ENCODE peak calls at places on chromosome 11, in eight cellular contexts. I is hepatocyte, S is HCT116, U is IMR-90, W is GM23248, R is PC-9, E is mammary epithelial cell, N is neural progenitor cell. M is an unnamed sample.

GRCh38 chr11:132056689-132057088 is 686.3 kb downstream of the NTM start:
- DNase-seq in I (peak; percentile 23), S (no peak), U (peak; percentile 95), W (peak; percentile 47), R (no peak), E (no peak), N (no peak), M (peak; percentile 86)

GRCh38 chr11:65378208-65378927 is 4.1 kb downstream of the SLC25A45 start:
- DNase-seq in I (peak; percentile 45), S (no peak), U (no peak), W (no peak), R (no peak), E (no peak), N (peak; percentile 3), M (no peak)

GRCh38 chr11:88533001-88533400 is 195.5 kb upstream of the CTSC start:
- DNase-seq in I (no peak), S (no peak), U (no peak), W (no peak), R (no peak), E (no peak), N (no peak), M (no peak)

GRCh38 chr11:130536106-130537040 is 87.9 kb downstream of the ADAMTS15 start:
- DNase-seq in I (no peak), S (no peak), U (peak; percentile 30), W (peak; percentile 38), R (no peak), E (peak; percentile 58), N (no peak), M (no peak)

GRCh38 chr11:75028321-75029097 is 39.8 kb downstream of the NEU3 start:
- DNase-seq in I (no peak), S (no peak), U (no peak), W (peak; percentile 11), R (no peak), E (no peak), N (no peak), M (no peak)

GRCh38 chr11:61053198-61053597 is 49.1 kb upstream of the CD5 start:
- DNase-seq in I (no peak), S (no peak), U (no peak), W (no peak), R (no peak), E (no peak), N (no peak), M (no peak)

GRCh38 chr11:85236211-85236610 is 390.9 kb downstream of the DLG2 start:
- DNase-seq in I (no peak), S (no peak), U (no peak), W (no peak), R (no peak), E (no peak), N (no peak), M (no peak)

GRCh38 chr11:64245797-64246623 is 733 bp downstream of the PPP1R14B start:
- DNase-seq in I (peak; percentile 87), S (no peak), U (peak; percentile 91), W (peak; percentile 98), R (peak; percentile 96), E (peak; percentile 97), N (peak; percentile 44), M (peak; percentile 83)

GRCh38 chr11:74988541-74989268 is at the start of gene NEU3:
- DNase-seq in I (peak; percentile 86), S (peak; percentile 69), U (peak; percentile 69), W (peak; percentile 84), R (peak; percentile 81), E (peak; percentile 85), N (peak; percentile 85), M (peak; percentile 75)

GRCh38 chr11:75773595-75774353 is 5.2 kb downstream of the DGAT2 start:
- DNase-seq in I (no peak), S (no peak), U (no peak), W (no peak), R (no peak), E (no peak), N (no peak), M (no peak)

GRCh38 chr11:64266339-64266738 is 15.0 kb downstream of the PLCB3 start:
- DNase-seq in I (no peak), S (no peak), U (no peak), W (peak; percentile 38), R (no peak), E (no peak), N (no peak), M (peak; percentile 23)

GRCh38 chr11:12692238-12693074 is 18.2 kb downstream of the TEAD1 start:
- DNase-seq in I (peak; percentile 91), S (peak; percentile 60), U (peak; percentile 95), W (peak; percentile 92), R (no peak), E (peak; percentile 75), N (peak; percentile 66), M (peak; percentile 99)
- H2AFZ ChIP-seq in I (no peak overlapping the region), S (no peak overlapping the region), U (no peak overlapping the region), W (no peak overlapping the region), R (no peak overlapping the region), E (peak overlapping the region; percentile 15), N (no peak overlapping the region), M (no peak overlapping the region)

GRCh38 chr11:6636480-6636879 is 17.3 kb upstream of the TPP1 start:
- DNase-seq in I (no peak), S (no peak), U (no peak), W (no peak), R (no peak), E (no peak), N (no peak), M (no peak)

GRCh38 chr11:6638437-6638836 is 17.2 kb downstream of the DCHS1 start:
- DNase-seq in I (no peak), S (no peak), U (no peak), W (no peak), R (no peak), E (no peak), N (no peak), M (no peak)

GRCh38 chr11:6635082-6635932 is 16.1 kb upstream of the TPP1 start:
- DNase-seq in I (peak; percentile 51), S (no peak), U (peak; percentile 87), W (peak; percentile 39), R (no peak), E (no peak), N (no peak), M (peak; percentile 82)

GRCh38 chr11:6640036-6640984 is 15.3 kb downstream of the DCHS1 start:
- DNase-seq in I (no peak), S (no peak), U (no peak), W (no peak), R (no peak), E (no peak), N (no peak), M (no peak)

GRCh38 chr11:6637871-6638270 is 17.7 kb downstream of the DCHS1 start:
- DNase-seq in I (no peak), S (no peak), U (peak; percentile 85), W (peak; percentile 84), R (peak; percentile 11), E (peak; percentile 15), N (no peak), M (peak; percentile 80)
- H3K4me1 ChIP-seq in I (peaks cover 4% of the 10 kb centered on the region), S (peaks cover 6% of the 10 kb centered on the region), U (peaks cover 10% of the 10 kb centered on the region), W (peaks cover 21% of the 10 kb centered on the region), R (no peaks in the 10 kb centered on the region), E (no peaks in the 10 kb centered on the region), N (no peaks in the 10 kb centered on the region), M (peaks cover 12% of the 10 kb centered on the region)

GRCh38 chr11:115964091-115964490 is 459.9 kb upstream of the CADM1 start:
- DNase-seq in I (no peak), S (no peak), U (peak; percentile 35), W (no peak), R (no peak), E (no peak), N (no peak), M (peak; percentile 44)

GRCh38 chr11:115961168-115962003 is 457.2 kb upstream of the CADM1 start:
- DNase-seq in I (peak; percentile 33), S (no peak), U (no peak), W (no peak), R (no peak), E (no peak), N (peak; percentile 20), M (no peak)

GRCh38 chr11:115959098-115959497 is 454.9 kb upstream of the CADM1 start:
- DNase-seq in I (no peak), S (no peak), U (no peak), W (no peak), R (no peak), E (no peak), N (no peak), M (peak; percentile 16)

GRCh38 chr11:115965754-115966504 is 461.7 kb upstream of the CADM1 start:
- DNase-seq in I (no peak), S (no peak), U (peak; percentile 33), W (no peak), R (no peak), E (no peak), N (no peak), M (peak; percentile 85)

GRCh38 chr11:115963170-115963569 is 459.0 kb upstream of the CADM1 start:
- DNase-seq in I (no peak), S (no peak), U (no peak), W (no peak), R (no peak), E (no peak), N (no peak), M (no peak)
- H3K4me3 ChIP-seq in I (no peak overlapping the region), S (no peak overlapping the region), U (no peak overlapping the region), W (no peak overlapping the region), R (no peak overlapping the region), E (no peak overlapping the region), N (no peak overlapping the region), M (peak overlapping the region; percentile 17)

GRCh38 chr11:44096360-44097188 is 1.1 kb downstream of the EXT2 start:
- DNase-seq in I (peak; percentile 14), S (no peak), U (peak; percentile 21), W (peak; percentile 77), R (no peak), E (peak; percentile 88), N (no peak), M (no peak)
- H2AFZ ChIP-seq in I (peak overlapping the region; percentile 95), S (no peak overlapping the region), U (peak overlapping the region; percentile 97), W (peak overlapping the region; percentile 72), R (peak overlapping the region; percentile 83), E (peak overlapping the region; percentile 85), N (peak overlapping the region; percentile 92), M (no peak overlapping the region)

GRCh38 chr11:47377571-47378010 is 756 bp downstream of the SPI1 start:
- DNase-seq in I (peak; percentile 6), S (no peak), U (no peak), W (no peak), R (no peak), E (no peak), N (no peak), M (no peak)
- H3K4me1 ChIP-seq in I (no peaks in the 10 kb centered on the region), S (peaks cover 11% of the 10 kb centered on the region), U (peaks cover 5% of the 10 kb centered on the region), W (peaks cover 3% of the 10 kb centered on the region), R (no peaks in the 10 kb centered on the region), E (peaks cover 9% of the 10 kb centered on the region), N (no peaks in the 10 kb centered on the region), M (no peaks in the 10 kb centered on the region)

DNA sequence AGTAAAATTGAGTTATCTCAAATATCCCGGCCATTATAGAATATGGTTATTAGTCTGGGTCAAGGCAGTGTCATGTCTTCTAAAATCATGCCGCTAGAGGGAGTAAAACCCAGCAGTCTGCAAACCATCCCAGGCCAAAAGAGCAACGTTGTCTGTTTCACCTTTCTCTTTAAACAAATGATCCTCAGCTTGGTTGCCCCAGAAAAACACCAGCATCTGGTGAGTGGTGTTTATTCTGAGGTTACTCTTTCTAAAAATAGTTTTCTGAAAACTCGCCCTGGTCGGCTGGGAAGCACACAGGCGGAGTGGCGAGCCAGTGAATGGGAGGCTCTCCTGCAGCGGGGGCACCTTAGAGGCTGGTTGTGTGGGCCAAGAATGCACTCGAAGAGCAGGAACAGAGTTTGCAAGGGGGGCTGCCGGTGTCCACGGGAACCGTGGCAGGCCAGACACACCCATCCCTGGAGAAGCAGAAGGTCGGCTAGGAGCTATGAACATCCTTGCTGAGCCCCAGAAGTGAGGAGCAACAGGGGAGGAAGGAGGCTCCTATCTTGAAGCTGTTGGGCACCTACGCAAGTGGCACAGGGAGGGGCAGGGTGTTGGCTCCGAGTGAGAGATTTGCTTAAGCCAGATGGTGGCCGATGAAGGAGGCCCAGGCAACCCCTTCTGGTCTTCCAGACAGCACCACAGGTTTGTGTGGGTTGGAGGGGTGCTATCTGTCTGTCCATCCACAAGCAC is 297.1 kb downstream of the ETS1 start:
- DNase-seq in I (peak; percentile 88), S (peak; percentile 46), U (peak; percentile 95), W (peak; percentile 84), R (peak; percentile 58), E (peak; percentile 45), N (peak; percentile 70), M (peak; percentile 93)
- H3K4me3 ChIP-seq in I (no peak overlapping the region), S (no peak overlapping the region), U (no peak overlapping the region), W (no peak overlapping the region), R (no peak overlapping the region), E (no peak overlapping the region), N (no peak overlapping the region), M (no peak overlapping the region)